ENCODE peak calls at places on chromosomes 6 and 20, in six cellular contexts. H is nephron progenitor cell, E is HTR-8/SVneo, N is breast epithelium, C is NCI-H2171, F is SK-N-DZ. I is an unnamed sample.
A peak's percentile ranks its signal among the peaks of the same experiment; 100 is the strongest.

GRCh38 chr20:45041464-45042337 is 59.2 kb downstream of the KCNS1 start:
- DNase-seq in F (no peak), N (no peak), E (peak; percentile 73), H (no peak), C (no peak), I (no peak)

GRCh38 chr6:169158182-169158573 is 95.5 kb downstream of the THBS2 start:
- DNase-seq in E (no peak), C (no peak), N (no peak), F (no peak), H (no peak), I (no peak)

GRCh38 chr6:107318100-107318736 is 141.1 kb downstream of the PDSS2 start:
- DNase-seq in F (peak; percentile 68), N (no peak), E (peak; percentile 32), H (peak; percentile 33), C (no peak), I (peak; percentile 42)

GRCh38 chr6:137472738-137473137 is 21.5 kb downstream of the OLIG3 start:
- DNase-seq in N (no peak), H (no peak), C (no peak), F (no peak), E (no peak), I (no peak)

GRCh38 chr6:140203611-140204553 is 829.4 kb upstream of the CITED2 start:
- DNase-seq in F (no peak), C (no peak), E (no peak), H (no peak), N (no peak), I (no peak)

GRCh38 chr6:153024401-153025017 is 22.0 kb upstream of the MTRF1L start:
- DNase-seq in N (no peak), E (peak; percentile 30), F (peak; percentile 47), C (peak; percentile 29), H (peak; percentile 43), I (no peak)

GRCh38 chr20:35968930-35969329 is 540 bp downstream of the CNBD2 start:
- DNase-seq in C (no peak), E (no peak), F (no peak), N (no peak), H (no peak), I (no peak)

GRCh38 chr20:63315982-63316491 is 23.1 kb downstream of the COL20A1 start:
- DNase-seq in E (no peak), F (no peak), C (no peak), H (no peak), N (no peak), I (peak; percentile 22)

GRCh38 chr6:142378138-142378875 is 76.5 kb downstream of the ADGRG6 start:
- DNase-seq in C (peak; percentile 84), H (no peak), N (no peak), E (peak; percentile 59), F (peak; percentile 52), I (no peak)

GRCh38 chr20:64048402-64049044 is 916 bp downstream of the SOX18 start:
- DNase-seq in N (no peak), C (no peak), F (no peak), E (no peak), H (peak; percentile 62), I (no peak)

GRCh38 chr6:6556738-6557503 is 31.6 kb upstream of the LY86 start:
- DNase-seq in H (peak; percentile 65), E (peak; percentile 33), C (peak; percentile 33), F (no peak), N (no peak), I (peak; percentile 48)

GRCh38 chr6:135458051-135458450 is 39.5 kb downstream of the AHI1 start:
- DNase-seq in C (no peak), H (no peak), F (no peak), E (no peak), N (no peak), I (no peak)

GRCh38 chr6:37477186-37477585 is 22.5 kb downstream of the CCDC167 start:
- DNase-seq in F (no peak), H (no peak), C (no peak), N (no peak), E (no peak), I (no peak)

GRCh38 chr6:27290065-27290849 is 21.8 kb downstream of the POM121L2 start:
- DNase-seq in F (no peak), N (no peak), E (no peak), H (peak; percentile 43), C (no peak), I (no peak)

GRCh38 chr6:158207452-158207788 is 39.3 kb downstream of the GTF2H5 start:
- DNase-seq in E (no peak), N (no peak), F (no peak), H (no peak), C (no peak), I (no peak)

GRCh38 chr6:17336425-17336824 is 55.3 kb downstream of the RBM24 start:
- DNase-seq in C (no peak), E (no peak), N (no peak), F (no peak), H (no peak), I (no peak)

GRCh38 chr20:62583424-62583920 is 58.8 kb upstream of the SLCO4A1 start:
- DNase-seq in E (no peak), F (no peak), N (no peak), H (no peak), C (no peak), I (no peak)